ENCODE peak calls at places on chromosomes 6 and 20, in nine cellular contexts. F, O, I, N, D, B, S, Z and P are unnamed samples.

GRCh38 chr6:128280960-128281359 is 239.4 kb downstream of the PTPRK start:
- DNase-seq in N (peak; percentile 60), B (no peak), F (no peak), O (no peak), I (no peak), D (no peak), S (no peak), Z (no peak), P (no peak)

GRCh38 chr6:57177545-57178225 is 5.6 kb downstream of the BAG2 start:
- DNase-seq in S (no peak), I (no peak), F (no peak), D (no peak), Z (no peak), O (no peak), N (no peak), B (no peak), P (no peak)

GRCh38 chr20:45817652-45818194 is 5.3 kb downstream of the UBE2C start:
- DNase-seq in I (no peak), N (no peak), O (no peak), F (no peak), D (no peak), Z (no peak), B (no peak), S (peak; percentile 55), P (no peak)

GRCh38 chr6:56713285-56713684 is 70.6 kb upstream of the DST start:
- DNase-seq in Z (no peak), B (no peak), D (no peak), S (peak; percentile 69), F (no peak), O (no peak), I (no peak), N (no peak), P (no peak)

GRCh38 chr6:31270788-31271640 is 878 bp downstream of the HLA-C start:
- DNase-seq in Z (no peak), F (peak; percentile 91), I (no peak), S (peak; percentile 73), O (peak; percentile 79), D (peak; percentile 79), N (peak; percentile 68), B (no peak), P (no peak)

GRCh38 chr20:32332614-32333013 is 25.5 kb upstream of the ASXL1 start:
- DNase-seq in S (peak; percentile 73), N (no peak), F (no peak), Z (no peak), O (no peak), B (no peak), I (no peak), D (no peak), P (no peak)

GRCh38 chr20:6588296-6588695 is 179.2 kb upstream of the BMP2 start:
- DNase-seq in B (no peak), Z (no peak), O (no peak), S (no peak), F (no peak), N (no peak), D (no peak), I (no peak), P (no peak)

GRCh38 chr6:80332013-80332412 is 225.5 kb downstream of the BCKDHB start:
- DNase-seq in F (no peak), N (no peak), Z (no peak), D (no peak), I (no peak), O (no peak), S (no peak), B (no peak), P (no peak)

GRCh38 chr6:9139762-9140161 is 704.4 kb upstream of the SLC35B3 start:
- DNase-seq in F (no peak), D (no peak), B (no peak), I (no peak), S (no peak), Z (no peak), N (no peak), O (no peak), P (no peak)

GRCh38 chr6:39821739-39822532 is 29.8 kb downstream of the DAAM2 start:
- DNase-seq in N (peak; percentile 17), Z (no peak), F (no peak), D (no peak), S (no peak), I (no peak), B (peak; percentile 75), O (no peak), P (no peak)

GRCh38 chr6:22980446-22980845 is 411.1 kb downstream of the HDGFL1 start:
- DNase-seq in N (no peak), D (no peak), O (no peak), B (no peak), F (no peak), Z (no peak), S (no peak), I (no peak), P (no peak)

GRCh38 chr6:164167873-164168405 is 753.4 kb downstream of the QKI start:
- DNase-seq in I (no peak), N (no peak), B (no peak), D (no peak), O (no peak), Z (no peak), S (no peak), F (no peak), P (peak; percentile 26)

GRCh38 chr6:2179950-2180349 is 65.5 kb downstream of the GMDS start:
- DNase-seq in I (no peak), D (no peak), Z (no peak), O (no peak), B (no peak), N (no peak), F (no peak), S (no peak), P (no peak)

GRCh38 chr20:24331939-24332338 is 137.5 kb upstream of the SYNDIG1 start:
- DNase-seq in N (peak; percentile 7), S (no peak), I (no peak), D (no peak), Z (no peak), F (no peak), O (no peak), B (no peak), P (no peak)

GRCh38 chr20:21389368-21389767 is 8.0 kb downstream of the NKX2-4 start:
- DNase-seq in B (no peak), N (no peak), F (no peak), I (no peak), S (no peak), O (no peak), Z (no peak), D (no peak), P (no peak)

GRCh38 chr6:90860822-90861601 is 274.1 kb upstream of the MAP3K7 start:
- DNase-seq in S (no peak), D (no peak), Z (peak; percentile 21), I (no peak), B (no peak), O (no peak), N (no peak), F (no peak), P (no peak)

GRCh38 chr20:42435230-42435629 is 754.5 kb downstream of the PTPRT start:
- DNase-seq in N (no peak), Z (no peak), I (no peak), D (no peak), F (no peak), S (no peak), B (no peak), O (no peak), P (no peak)

GRCh38 chr6:19879663-19880062 is 42.5 kb downstream of the ID4 start:
- DNase-seq in D (no peak), I (no peak), Z (no peak), S (no peak), N (no peak), F (no peak), B (no peak), O (no peak), P (no peak)

GRCh38 chr6:170062209-170062903 is 228.5 kb downstream of the DLL1 start:
- DNase-seq in Z (no peak), N (no peak), I (no peak), B (no peak), O (peak; percentile 36), S (no peak), D (peak; percentile 43), F (peak; percentile 41), P (no peak)

GRCh38 chr6:145148392-145149175 is 586.7 kb downstream of the EPM2A start:
- DNase-seq in D (no peak), N (peak; percentile 25), S (peak; percentile 63), F (no peak), B (no peak), Z (peak; percentile 3), I (no peak), O (no peak), P (no peak)

GRCh38 chr6:91449539-91449938 is 862.7 kb upstream of the MAP3K7 start:
- DNase-seq in Z (no peak), O (no peak), F (no peak), B (no peak), D (no peak), I (no peak), N (no peak), S (no peak), P (no peak)

GRCh38 chr20:9185511-9185910 is 116.6 kb downstream of the PLCB4 start:
- DNase-seq in B (no peak), Z (no peak), D (no peak), N (no peak), I (no peak), S (no peak), F (no peak), O (no peak), P (no peak)

GRCh38 chr6:125746731-125747588 is 2.5 kb upstream of the HEY2 start:
- DNase-seq in Z (peak; percentile 74), B (peak; percentile 53), N (peak; percentile 97), S (no peak), D (peak; percentile 72), F (peak; percentile 86), I (peak; percentile 33), O (peak; percentile 48), P (peak; percentile 77)

GRCh38 chr6:106512048-106512957 is 117.0 kb downstream of the RTN4IP1 start:
- DNase-seq in Z (no peak), I (peak; percentile 53), F (peak; percentile 93), N (peak; percentile 80), O (peak; percentile 94), S (peak; percentile 83), D (peak; percentile 79), B (no peak), P (peak; percentile 76)

GRCh38 chr20:31695849-31696804 is 26.5 kb downstream of the BCL2L1 start:
- DNase-seq in I (no peak), D (no peak), Z (no peak), F (no peak), N (no peak), O (peak; percentile 77), S (peak; percentile 90), B (no peak), P (no peak)

GRCh38 chr20:8505817-8506216 is 373.8 kb downstream of the PLCB1 start:
- DNase-seq in I (no peak), D (no peak), N (no peak), B (no peak), O (no peak), Z (peak; percentile 4), F (no peak), S (no peak), P (no peak)

GRCh38 chr6:111624391-111625098 is 18.9 kb upstream of the TRAF3IP2 start:
- DNase-seq in S (no peak), N (no peak), F (no peak), O (no peak), D (no peak), B (no peak), Z (no peak), I (no peak), P (no peak)

GRCh38 chr6:136784910-136785746 is 7.1 kb downstream of the MAP3K5 start:
- DNase-seq in I (no peak), O (no peak), S (peak; percentile 30), Z (peak; percentile 90), D (no peak), B (no peak), N (no peak), F (peak; percentile 74), P (no peak)

GRCh38 chr6:72669324-72669723 is 47.5 kb downstream of the KCNQ5 start:
- DNase-seq in F (no peak), Z (peak; percentile 8), N (peak; percentile 8), O (no peak), B (no peak), D (peak; percentile 47), S (no peak), I (no peak), P (no peak)

GRCh38 chr6:115947964-115948541 is 112.6 kb downstream of the FRK start:
- DNase-seq in D (no peak), N (no peak), Z (no peak), O (peak; percentile 61), I (no peak), B (no peak), F (no peak), S (no peak), P (no peak)

GRCh38 chr20:56268536-56268935 is 20.0 kb downstream of the MC3R start:
- DNase-seq in N (no peak), D (no peak), O (no peak), Z (no peak), B (no peak), S (no peak), F (no peak), I (no peak), P (no peak)